ENCODE peak calls at places on chromosomes 11 and 22, in five cellular contexts. V is HAP-1; G is stimulated activated CD4-positive, alpha-beta T cell treated with anti-CD3 and anti-CD28 coated beads, Interleukin-1b, Interleukin-23, amount 100 ng/mL, for 48 hours; K is stimulated activated CD8-positive, alpha-beta memory T cell treated with anti-CD3 and anti-CD28 coated beads, Interleukin-4, amount 100 ng/mL, for 1 hour; P is NCI-H1105 treated with DMSO at 0.1 percent for 48 hours. E is an unnamed sample.

GRCh38 chr11:70577948-70578347 is 179.6 kb downstream of the CTTN start:
- DNase-seq in V (no peak), G (no peak), K (no peak), P (no peak), E (no peak)

GRCh38 chr11:75014129-75014528 is 25.4 kb downstream of the NEU3 start:
- DNase-seq in V (no peak), G (no peak), K (no peak), P (no peak), E (no peak)

GRCh38 chr11:122229611-122230386 is 113.8 kb upstream of the BLID start:
- DNase-seq in V (peak; percentile 24), G (no peak), K (no peak), P (no peak), E (no peak)

GRCh38 chr22:44246615-44247326 is 66.0 kb downstream of the SHISAL1 start:
- DNase-seq in V (no peak), G (no peak), K (no peak), P (peak; percentile 6), E (no peak)

GRCh38 chr11:47948137-47948536 is 32.2 kb upstream of the PTPRJ start:
- DNase-seq in V (no peak), G (no peak), K (no peak), P (no peak), E (no peak)

GRCh38 chr11:65551572-65552398 is 6.4 kb downstream of the LTBP3 start:
- DNase-seq in V (peak; percentile 80), G (peak; percentile 44), K (no peak), P (peak; percentile 82), E (peak; percentile 76)

GRCh38 chr22:21797444-21798221 is 62.0 kb upstream of the YPEL1 start:
- DNase-seq in V (no peak), G (no peak), K (no peak), P (no peak), E (no peak)

GRCh38 chr11:92978226-92979111 is 9.0 kb downstream of the MTNR1B start:
- DNase-seq in V (no peak), G (no peak), K (no peak), P (peak; percentile 99), E (no peak)

GRCh38 chr22:27635852-27636251 is 165.7 kb downstream of the MN1 start:
- DNase-seq in V (no peak), G (no peak), K (no peak), P (no peak), E (no peak)

GRCh38 chr22:44701824-44702478 is at the start of gene PRR5:
- DNase-seq in V (peak; percentile 81), G (peak; percentile 84), K (peak; percentile 60), P (peak; percentile 31), E (peak; percentile 87)

GRCh38 chr22:37187891-37188761 is at the start of gene C1QTNF6:
- DNase-seq in V (no peak), G (no peak), K (no peak), P (no peak), E (no peak)

GRCh38 chr11:69697861-69698260 is 6.0 kb downstream of the FGF19 start:
- DNase-seq in V (no peak), G (no peak), K (no peak), P (no peak), E (no peak)

GRCh38 chr11:1939006-1939626 is 8.0 kb upstream of the MRPL23 start:
- DNase-seq in V (no peak), G (peak; percentile 0), K (no peak), P (no peak), E (no peak)

GRCh38 chr11:118658372-118659313 is 20.8 kb downstream of the TREH start:
- DNase-seq in V (no peak), G (no peak), K (no peak), P (no peak), E (no peak)

GRCh38 chr11:100515087-100515486 is 172.0 kb upstream of the ARHGAP42 start:
- DNase-seq in V (no peak), G (no peak), K (no peak), P (no peak), E (no peak)

GRCh38 chr11:126490261-126490660 is 134.8 kb downstream of the ST3GAL4 start:
- DNase-seq in V (peak; percentile 36), G (no peak), K (no peak), P (no peak), E (no peak)

GRCh38 chr11:129280027-129280811 is 88.1 kb upstream of the ARHGAP32 start:
- DNase-seq in V (no peak), G (peak; percentile 44), K (no peak), P (peak; percentile 61), E (peak; percentile 77)

GRCh38 chr22:43811777-43812148 is 342 bp downstream of the EFCAB6 start:
- DNase-seq in V (no peak), G (no peak), K (no peak), P (peak; percentile 15), E (no peak)

GRCh38 chr11:117199061-117199915 is at the start of gene TAGLN:
- DNase-seq in V (no peak), G (no peak), K (no peak), P (no peak), E (no peak)

GRCh38 chr22:19941365-19942070 is at the start of the genes COMT and TXNRD2:
- DNase-seq in V (peak; percentile 86), G (peak; percentile 73), K (peak; percentile 42), P (peak; percentile 18), E (peak; percentile 77)

GRCh38 chr11:77180346-77180745 is 52.3 kb downstream of the MYO7A start:
- DNase-seq in V (no peak), G (no peak), K (no peak), P (no peak), E (no peak)

GRCh38 chr11:69200331-69201047 is 44.8 kb downstream of the SMIM38 start:
- DNase-seq in V (no peak), G (no peak), K (no peak), P (no peak), E (no peak)

GRCh38 chr22:46842606-46843005 is 80.2 kb downstream of the TBC1D22A start:
- DNase-seq in V (no peak), G (no peak), K (no peak), P (peak; percentile 78), E (no peak)

GRCh38 chr22:27790396-27791216 is 10.9 kb downstream of the MN1 start:
- DNase-seq in V (no peak), G (no peak), K (no peak), P (no peak), E (no peak)

GRCh38 chr11:4040461-4040860 is 54.1 kb upstream of the RRM1 start:
- DNase-seq in V (no peak), G (no peak), K (no peak), P (no peak), E (no peak)

GRCh38 chr11:115164774-115165173 is 339.4 kb downstream of the CADM1 start:
- DNase-seq in V (no peak), G (no peak), K (no peak), P (no peak), E (no peak)

GRCh38 chr11:103055174-103055890 is 36.6 kb downstream of the DCUN1D5 start:
- DNase-seq in V (no peak), G (no peak), K (no peak), P (peak; percentile 37), E (no peak)

GRCh38 chr11:59553323-59553722 is 42.0 kb downstream of the OR4D9 start:
- DNase-seq in V (no peak), G (no peak), K (no peak), P (no peak), E (no peak)

GRCh38 chr11:62727833-62728721 is at the start of gene TTC9C:
- DNase-seq in V (peak; percentile 94), G (peak; percentile 87), K (peak; percentile 76), P (peak; percentile 98), E (peak; percentile 94)

GRCh38 chr22:24154826-24155225 is 26.5 kb upstream of the SUSD2 start:
- DNase-seq in V (no peak), G (no peak), K (no peak), P (no peak), E (no peak)

GRCh38 chr11:77322506-77322905 is 21.0 kb upstream of the GDPD4 start:
- DNase-seq in V (no peak), G (no peak), K (no peak), P (no peak), E (no peak)

GRCh38 chr11:76280151-76280881 is 74.0 kb upstream of the WNT11 start:
- DNase-seq in V (no peak), G (no peak), K (no peak), P (no peak), E (no peak)

GRCh38 chr11:69231466-69232018 is 62.4 kb upstream of the MYEOV start:
- DNase-seq in V (no peak), G (no peak), K (no peak), P (no peak), E (no peak)

GRCh38 chr11:33294224-33294623 is 37.0 kb downstream of the HIPK3 start:
- DNase-seq in V (no peak), G (no peak), K (no peak), P (no peak), E (no peak)

GRCh38 chr11:73656985-73657384 is 10.6 kb downstream of the PLEKHB1 start:
- DNase-seq in V (no peak), G (no peak), K (no peak), P (no peak), E (no peak)

GRCh38 chr22:28112548-28113043 is 193.5 kb upstream of the PITPNB start:
- DNase-seq in V (peak; percentile 56), G (no peak), K (no peak), P (no peak), E (no peak)

GRCh38 chr11:2591805-2592204 is 108.0 kb downstream of the KCNQ1OT1 start:
- DNase-seq in V (no peak), G (no peak), K (no peak), P (no peak), E (no peak)

E was measured in activated naive CD4-positive, alpha-beta T cell treated with anti-CD3 and anti-CD28 coated beads for 36 hours.